ENCODE peak calls at places on chromosomes 4 and X, in ten cellular contexts. G is body of pancreas, L is lower lobe of right lung, J is fibroblast of lung, B is spleen, T is PC-3, P is GM06990, E is A673, C is lung, Y is gastrocnemius medialis. H is an unnamed sample.

GRCh38 chrX:71666240-71667223 is 814 bp upstream of the LOC101059915 start:
- DNase-seq in T (no peak), J (no peak), C (peak; percentile 26), L (no peak), G (no peak), E (no peak), P (no peak), Y (no peak), B (peak; percentile 72), H (no peak)

GRCh38 chr4:68021185-68021584 is 57.9 kb upstream of the TMPRSS11A start:
- DNase-seq in J (peak; percentile 86), B (no peak), T (peak; percentile 26), Y (no peak), C (no peak), E (no peak), G (no peak), L (no peak), P (no peak), H (peak; percentile 96)

GRCh38 chr4:98603683-98604573 is 54.5 kb downstream of the TSPAN5 start:
- DNase-seq in G (no peak), P (no peak), C (no peak), Y (no peak), L (no peak), T (no peak), J (peak; percentile 90), B (no peak), E (no peak), H (no peak)

GRCh38 chr4:153076861-153077260 is 127.4 kb upstream of the TRIM2 start:
- DNase-seq in G (no peak), P (no peak), L (no peak), E (no peak), C (no peak), T (no peak), Y (no peak), J (no peak), B (no peak), H (no peak)

GRCh38 chrX:11629593-11630211 is 36.0 kb downstream of the ARHGAP6 start:
- DNase-seq in B (no peak), T (peak; percentile 33), E (no peak), J (peak; percentile 90), Y (peak; percentile 62), P (no peak), C (no peak), G (no peak), L (peak; percentile 41), H (peak; percentile 42)

GRCh38 chrX:96715412-96715940 is 30.8 kb downstream of the DIAPH2 start:
- DNase-seq in Y (no peak), E (no peak), C (no peak), P (no peak), G (no peak), T (peak; percentile 78), B (no peak), L (no peak), J (peak; percentile 22), H (no peak)

GRCh38 chr4:5722328-5722727 is 11.3 kb downstream of the EVC start:
- DNase-seq in T (peak; percentile 76), E (no peak), P (no peak), Y (no peak), L (no peak), B (no peak), G (no peak), J (peak; percentile 51), C (no peak), H (peak; percentile 27)

GRCh38 chrX:46637937-46638336 is 64.4 kb downstream of the CHST7 start:
- DNase-seq in T (no peak), C (no peak), Y (no peak), G (no peak), B (no peak), J (peak; percentile 38), E (no peak), P (peak; percentile 65), L (no peak), H (peak; percentile 28)

GRCh38 chr4:4512282-4512681 is 29.6 kb downstream of the STX18 start:
- DNase-seq in Y (no peak), B (no peak), J (no peak), L (no peak), T (no peak), P (no peak), G (no peak), E (no peak), C (no peak), H (no peak)

GRCh38 chrX:9471571-9471985 is 6.7 kb downstream of the TBL1X start:
- DNase-seq in B (no peak), P (no peak), C (no peak), L (no peak), J (peak; percentile 11), T (no peak), Y (no peak), G (no peak), E (no peak), H (no peak)

GRCh38 chr4:56128231-56128630 is 179.5 kb downstream of the CEP135 start:
- DNase-seq in L (no peak), G (no peak), E (no peak), C (no peak), T (peak; percentile 62), Y (no peak), P (no peak), B (no peak), J (peak; percentile 85), H (peak; percentile 25)

GRCh38 chr4:2007804-2008670 is 737 bp downstream of the NELFA start:
- DNase-seq in P (no peak), B (peak; percentile 82), Y (no peak), E (no peak), L (peak; percentile 53), G (no peak), C (no peak), T (no peak), J (peak; percentile 9), H (no peak)

GRCh38 chr4:155376387-155377268 is at the start of gene MAP9:
- DNase-seq in T (peak; percentile 94), B (peak; percentile 97), G (peak; percentile 95), P (peak; percentile 94), L (peak; percentile 91), E (peak; percentile 97), Y (peak; percentile 63), C (peak; percentile 89), J (peak; percentile 99), H (peak; percentile 90)

GRCh38 chr4:155371432-155372043 is 5.2 kb downstream of the MAP9 start:
- DNase-seq in Y (no peak), T (peak; percentile 61), G (no peak), J (peak; percentile 14), B (no peak), L (no peak), C (no peak), P (no peak), E (peak; percentile 44), H (peak; percentile 47)

GRCh38 chr4:155377281-155377680 is 516 bp upstream of the MAP9 start:
- DNase-seq in P (no peak), G (peak; percentile 15), L (no peak), Y (no peak), B (no peak), J (peak; percentile 29), E (no peak), C (no peak), T (peak; percentile 84), H (peak; percentile 58)
- H3K4me3 ChIP-seq in P (peak overlapping the region; percentile 83), G (no peak overlapping the region), L (peak overlapping the region; percentile 68), Y (peak overlapping the region; percentile 58), B (no peak overlapping the region), J (no peak overlapping the region), E (peak overlapping the region; percentile 76), C (no peak overlapping the region), T (peak overlapping the region; percentile 78), H (peak overlapping the region; percentile 60)

GRCh38 chr4:85681194-85681803 is 206.3 kb downstream of the ARHGAP24 start:
- DNase-seq in J (peak; percentile 98), B (no peak), E (peak; percentile 80), C (peak; percentile 38), L (no peak), P (no peak), G (no peak), T (no peak), Y (peak; percentile 30), H (peak; percentile 10)

GRCh38 chr4:85682391-85682790 is 207.4 kb downstream of the ARHGAP24 start:
- DNase-seq in Y (no peak), T (no peak), L (no peak), B (no peak), P (no peak), C (no peak), E (no peak), J (no peak), G (no peak), H (no peak)

GRCh38 chr4:85688055-85688740 is 213.2 kb downstream of the ARHGAP24 start:
- DNase-seq in T (no peak), E (no peak), C (no peak), B (no peak), J (no peak), G (no peak), Y (no peak), L (no peak), P (no peak), H (no peak)

GRCh38 chr4:85684676-85685075 is 209.7 kb downstream of the ARHGAP24 start:
- DNase-seq in L (no peak), B (no peak), P (no peak), T (no peak), J (no peak), G (no peak), E (no peak), Y (no peak), C (no peak), H (no peak)

DNA sequence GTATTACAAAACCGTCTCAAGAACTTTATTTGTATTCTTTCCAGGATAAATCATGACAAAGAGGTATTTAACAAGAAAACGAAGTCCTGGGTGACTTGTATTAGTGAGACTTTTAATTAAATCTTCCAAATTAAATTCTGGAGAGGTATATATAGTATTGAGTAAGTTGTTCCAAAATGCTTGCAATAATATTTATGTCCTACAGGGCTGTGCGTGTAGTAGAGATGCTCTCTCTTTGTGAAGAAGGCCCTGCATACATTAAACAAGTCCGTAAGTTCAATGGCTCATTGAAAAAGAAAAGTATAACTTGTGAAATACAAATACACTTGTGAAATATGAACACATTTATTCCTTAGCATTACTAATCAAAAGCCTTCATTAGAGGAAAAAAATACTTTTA is 211.4 kb downstream of the ARHGAP24 start:
- DNase-seq in C (no peak), G (no peak), T (no peak), B (no peak), P (no peak), L (no peak), J (no peak), Y (no peak), E (peak; percentile 4), H (no peak)
- TF ChIP-seq CTCF in C (no peak), G (peak; percentile 7), T (peak; percentile 16), B (no peak), P (no peak), L (no peak), J (no peak), Y (no peak), E (no peak), H (no peak)

GRCh38 chr4:10111067-10111801 is 5.4 kb downstream of the WDR1 start:
- DNase-seq in L (no peak), J (no peak), B (no peak), Y (no peak), C (no peak), G (no peak), E (no peak), P (no peak), T (no peak), H (no peak)
- H3K36me3 ChIP-seq in L (peaks cover 76% of the 10 kb centered on the region), J (peaks cover 53% of the 10 kb centered on the region), B (peaks cover 78% of the 10 kb centered on the region), Y (peaks cover 21% of the 10 kb centered on the region), C (peaks cover 10% of the 10 kb centered on the region), G (no peaks in the 10 kb centered on the region), E (peaks cover 47% of the 10 kb centered on the region), P (peaks cover 67% of the 10 kb centered on the region), T (peaks cover 35% of the 10 kb centered on the region), H (peaks cover 39% of the 10 kb centered on the region)

DNA sequence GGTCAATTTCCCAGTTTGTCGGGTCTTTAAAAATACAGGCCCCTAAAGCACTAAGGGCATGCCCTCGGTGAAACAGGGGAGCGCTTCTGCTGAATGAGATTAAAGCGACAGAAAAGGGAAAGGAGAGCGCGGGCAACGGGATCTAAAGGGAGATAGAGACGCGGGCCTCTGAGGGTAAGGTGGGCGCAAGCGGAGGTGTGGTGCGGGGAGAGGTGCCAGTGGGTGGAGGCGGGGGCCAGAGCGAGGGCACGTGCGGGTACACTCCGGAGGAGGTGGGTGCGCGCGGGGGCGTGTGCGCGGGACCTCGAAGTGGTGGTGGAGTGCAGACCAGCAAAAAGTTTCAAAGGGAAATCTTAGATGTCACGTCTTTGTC is 777 bp upstream of the TET2 start:
- DNase-seq in P (peak; percentile 78), E (no peak), B (peak; percentile 88), L (peak; percentile 64), Y (no peak), T (no peak), C (peak; percentile 33), J (peak; percentile 15), G (peak; percentile 40), H (no peak)
- H3K4me3 ChIP-seq in P (peak overlapping the region; percentile 98), E (peak overlapping the region; percentile 88), B (peak overlapping the region; percentile 74), L (peak overlapping the region; percentile 78), Y (peak overlapping the region; percentile 93), T (peak overlapping the region; percentile 99), C (peak overlapping the region; percentile 77), J (peak overlapping the region; percentile 79), G (peak overlapping the region; percentile 77), H (peak overlapping the region; percentile 48)